ENCODE peak calls at places on chromosomes 11 and 22, in five cellular contexts. L is colonic mucosa, Z is fibroblast of the aortic adventitia, D is endodermal cell, Q is A549. I is an unnamed sample.

GRCh38 chr22:23180893-23181762 is 819 bp downstream of the BCR start:
- DNase-seq in D (peak), Q (peak), L (no peak), Z (no peak), I (no peak)

GRCh38 chr22:41908409-41909289 is 6.2 kb downstream of the SHISA8 start:
- DNase-seq in L (no peak), D (peak), Q (no peak), Z (no peak), I (no peak)

GRCh38 chr11:11296434-11296833 is 56.6 kb downstream of the CSNK2A3 start:
- DNase-seq in L (no peak), D (no peak), Q (no peak), Z (no peak), I (no peak)

GRCh38 chr11:33932721-33933120 is 40.8 kb upstream of the LMO2 start:
- DNase-seq in Q (no peak), D (peak), Z (no peak), L (no peak), I (no peak)

GRCh38 chr22:27133951-27134664 is 476.7 kb downstream of the MIAT start:
- DNase-seq in L (no peak), D (no peak), Z (peak), Q (peak), I (peak)

GRCh38 chr22:20128902-20129746 is 2.5 kb upstream of the ZDHHC8 start:
- DNase-seq in Z (peak), L (peak), D (peak), Q (peak), I (no peak)

GRCh38 chr11:43124272-43124920 is 187.4 kb upstream of the API5 start:
- DNase-seq in D (no peak), Q (no peak), Z (no peak), L (no peak), I (no peak)

GRCh38 chr11:1346669-1347390 is 37.4 kb upstream of the TOLLIP start:
- DNase-seq in Z (no peak), L (no peak), Q (no peak), D (no peak), I (no peak)

GRCh38 chr11:123690490-123690889 is 36.1 kb upstream of the SCN3B start:
- DNase-seq in Z (peak), D (no peak), L (no peak), Q (peak), I (peak)

GRCh38 chr11:2139118-2139490 is at the start of gene IGF2:
- DNase-seq in Z (no peak), D (peak), Q (no peak), L (no peak), I (no peak)

GRCh38 chr11:36411202-36411640 is 98.9 kb downstream of the TRAF6 start:
- DNase-seq in D (no peak), Q (no peak), Z (no peak), L (peak), I (no peak)

GRCh38 chr22:46012881-46013281 is 35.9 kb upstream of the WNT7B start:
- DNase-seq in Z (no peak), Q (no peak), L (no peak), D (no peak), I (no peak)

GRCh38 chr11:66958232-66958955 is at the start of gene PC:
- DNase-seq in D (peak), Z (peak), Q (peak), L (peak), I (peak)

GRCh38 chr11:134691474-134691873 is 279.4 kb upstream of the B3GAT1 start:
- DNase-seq in Z (no peak), L (no peak), D (no peak), Q (no peak), I (no peak)

GRCh38 chr22:31635638-31636306 is 26.2 kb downstream of the PISD start:
- DNase-seq in Q (no peak), Z (no peak), D (no peak), L (no peak), I (no peak)

GRCh38 chr11:133239530-133239929 is 292.8 kb downstream of the OPCML start:
- DNase-seq in L (no peak), Z (no peak), D (peak), Q (no peak), I (no peak)

GRCh38 chr11:134531331-134532135 is 119.5 kb upstream of the B3GAT1 start:
- DNase-seq in L (peak), Q (no peak), D (peak), Z (no peak), I (no peak)

GRCh38 chr11:97641988-97642387 is 1252.2 kb downstream of the JRKL start:
- DNase-seq in Z (no peak), Q (no peak), L (no peak), D (no peak), I (no peak)

GRCh38 chr11:2585566-2586090 is 114.2 kb downstream of the KCNQ1OT1 start:
- DNase-seq in Q (no peak), Z (no peak), D (no peak), L (no peak), I (no peak)

GRCh38 chr11:313304-313786 is 495 bp upstream of the IFITM1 start:
- DNase-seq in Z (no peak), Q (no peak), L (no peak), D (no peak), I (no peak)

GRCh38 chr11:91081440-91082088 is 858.7 kb upstream of the CHORDC1 start:
- DNase-seq in Z (peak), Q (peak), L (no peak), D (peak), I (no peak)

GRCh38 chr11:17014774-17015638 is 792 bp upstream of the PLEKHA7 start:
- DNase-seq in Q (peak), L (peak), Z (peak), D (peak), I (no peak)

GRCh38 chr11:74570266-74571061 is 21.9 kb upstream of the POLD3 start:
- DNase-seq in Q (peak), L (peak), Z (peak), D (peak), I (no peak)

DNA sequence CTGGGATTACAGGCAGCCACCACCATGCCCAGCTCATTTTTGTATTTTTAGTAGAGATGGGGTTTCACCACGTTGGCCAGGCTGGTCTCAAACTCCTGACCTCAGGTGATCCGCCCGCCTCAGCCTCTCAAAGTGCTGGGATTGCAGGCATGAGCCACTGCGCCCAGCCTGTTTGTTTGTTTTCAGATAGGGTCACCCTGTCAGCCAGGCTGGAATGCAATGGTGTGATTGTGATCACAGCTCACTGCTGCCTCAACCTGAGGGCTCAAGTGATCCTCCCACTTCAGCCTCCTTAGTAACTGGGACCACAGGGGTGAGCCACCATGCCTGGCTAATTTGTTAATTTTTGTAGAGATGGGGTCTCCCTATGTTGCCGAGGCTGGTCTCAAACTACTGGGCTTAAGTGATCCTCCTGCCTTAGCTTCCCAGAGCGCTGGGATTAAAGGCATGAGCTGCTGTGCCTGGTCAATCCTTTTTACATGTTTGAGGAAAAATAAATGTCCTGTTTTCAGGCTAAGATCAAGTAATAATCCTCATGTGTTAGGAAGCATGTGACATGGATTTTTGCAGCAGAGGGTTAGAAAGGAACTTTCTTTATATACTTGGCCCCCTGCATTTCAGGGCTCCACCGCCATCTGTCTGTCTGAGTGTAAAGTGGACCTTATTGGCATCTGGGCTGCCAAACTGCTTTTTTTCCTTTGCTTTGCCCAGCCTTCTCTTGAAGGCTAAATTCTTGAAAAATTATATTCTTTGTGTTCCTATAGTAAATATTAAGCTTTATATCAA is 4.8 kb upstream of the SLC3A2 start:
- DNase-seq in Q (no peak), Z (no peak), L (no peak), D (no peak), I (no peak)
- TF ChIP-seq CTCF in Q (no peak), Z (no peak), L (no peak), D (peak), I (no peak)

GRCh38 chr11:94511932-94512781 is at the start of gene C11orf97:
- DNase-seq in Q (no peak), Z (no peak), D (peak), L (peak), I (no peak)
- H3K4me3 ChIP-seq in Q (peak), Z (peak), D (peak), L (peak), I (peak)

GRCh38 chr22:43098356-43098755 is 9.2 kb upstream of the TTLL1 start:
- DNase-seq in Z (no peak), Q (no peak), D (no peak), L (no peak), I (no peak)
- TF ChIP-seq CTCF in Z (no peak), Q (no peak), D (no peak), L (no peak), I (no peak)

GRCh38 chr22:24965822-24966626 is 13.5 kb downstream of the KIAA1671 start:
- DNase-seq in Q (peak), D (no peak), Z (no peak), L (peak), I (no peak)
- H3K4me3 ChIP-seq in Q (no peak), D (no peak), Z (no peak), L (no peak), I (no peak)

DNA sequence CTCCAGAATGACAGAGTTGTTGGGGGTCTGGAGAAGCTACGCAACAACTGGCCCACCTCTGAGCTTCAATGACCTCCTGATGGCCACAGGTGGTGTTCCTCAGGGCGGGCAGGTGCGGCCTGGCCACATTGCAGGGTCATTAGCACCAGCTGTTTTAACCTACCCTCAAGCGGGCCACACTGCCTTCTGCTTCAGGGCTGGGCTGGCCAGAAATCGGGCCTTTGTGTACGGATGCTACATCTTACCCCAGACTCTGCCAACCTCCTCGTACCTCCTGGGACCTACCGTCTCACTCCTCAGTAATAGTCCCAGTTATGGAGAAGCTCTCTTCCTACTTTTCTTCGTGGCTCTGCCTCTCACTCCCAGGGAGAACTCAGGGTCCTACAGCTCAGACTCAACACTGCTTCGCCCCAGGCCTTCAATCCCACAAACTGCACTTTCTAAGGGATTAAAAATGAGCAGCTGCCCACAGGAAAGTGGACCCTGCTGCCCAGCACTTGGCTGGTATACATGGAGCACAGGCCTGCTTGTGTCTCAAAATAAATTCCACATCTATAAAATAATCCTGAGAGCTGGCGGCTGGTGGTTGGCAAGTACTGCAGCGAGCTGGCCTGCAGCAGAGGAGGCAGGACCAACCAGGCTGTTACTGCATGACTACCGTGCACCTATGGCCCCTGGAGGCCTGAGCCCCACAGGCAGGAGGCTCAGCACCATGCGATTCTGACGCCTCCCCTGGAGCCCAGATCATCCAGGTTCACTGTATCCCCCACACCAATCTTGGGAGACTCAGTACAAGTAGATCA is 159.7 kb upstream of the NCAM1 start:
- DNase-seq in Q (no peak), L (no peak), D (no peak), Z (no peak), I (no peak)
- TF ChIP-seq CTCF in Q (no peak), L (no peak), D (no peak), Z (no peak), I (no peak)

DNA sequence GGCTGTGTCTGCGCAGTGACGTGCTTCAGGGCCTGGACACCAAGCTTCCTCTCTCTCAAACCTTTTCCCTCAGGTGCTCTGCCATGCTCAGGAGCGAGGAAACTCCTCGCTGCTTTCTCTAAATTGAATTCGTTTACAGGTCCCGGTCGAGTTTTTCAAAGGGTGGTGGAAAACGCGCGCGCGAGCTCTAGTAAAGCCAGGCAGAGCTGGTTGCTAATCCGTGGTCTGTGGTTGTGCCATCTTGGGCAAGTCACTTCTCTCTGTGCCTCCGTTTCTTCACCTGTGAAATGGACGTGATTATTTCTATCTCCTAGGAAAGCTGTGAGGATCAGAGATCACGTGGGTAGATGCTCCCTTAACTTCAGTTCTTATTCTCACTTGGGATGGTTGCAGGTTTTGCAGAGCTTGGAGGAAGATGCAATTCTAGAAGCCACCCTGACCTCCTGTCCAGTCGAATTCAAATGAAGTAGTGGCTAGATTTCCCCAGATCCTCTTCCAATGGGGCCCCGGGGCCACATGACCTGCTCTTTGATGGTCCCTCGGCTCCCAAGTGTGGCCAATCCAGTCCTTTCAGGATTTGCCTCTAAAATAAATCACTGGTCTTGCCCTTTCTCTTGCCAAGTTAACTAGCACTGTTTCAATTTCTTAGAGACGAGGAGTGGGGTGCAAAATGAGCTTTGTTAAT is 10.5 kb upstream of the ALX4 start:
- DNase-seq in L (no peak), D (no peak), Z (no peak), Q (no peak), I (no peak)
- H3K4me3 ChIP-seq in L (no peak), D (peak), Z (no peak), Q (no peak), I (no peak)

GRCh38 chr11:71998649-71999310 is at the start of gene IL18BP:
- DNase-seq in L (no peak), Q (no peak), Z (no peak), D (no peak), I (no peak)

GRCh38 chr11:71999360-71999759 is 651 bp downstream of the IL18BP start:
- DNase-seq in L (no peak), D (no peak), Z (peak), Q (no peak), I (no peak)

GRCh38 chr11:72001255-72001654 is 2.5 kb downstream of the IL18BP start:
- DNase-seq in D (peak), L (no peak), Q (no peak), Z (no peak), I (no peak)

GRCh38 chr11:72000591-72000867 is 1.8 kb downstream of the IL18BP start:
- DNase-seq in L (no peak), Q (no peak), Z (no peak), D (no peak), I (no peak)

GRCh38 chr11:71999813-72000590 is 1.3 kb downstream of the IL18BP start:
- DNase-seq in L (no peak), D (no peak), Z (no peak), Q (no peak), I (no peak)
- TF ChIP-seq CTCF in L (no peak), D (no peak), Z (no peak), Q (no peak), I (no peak)

DNA sequence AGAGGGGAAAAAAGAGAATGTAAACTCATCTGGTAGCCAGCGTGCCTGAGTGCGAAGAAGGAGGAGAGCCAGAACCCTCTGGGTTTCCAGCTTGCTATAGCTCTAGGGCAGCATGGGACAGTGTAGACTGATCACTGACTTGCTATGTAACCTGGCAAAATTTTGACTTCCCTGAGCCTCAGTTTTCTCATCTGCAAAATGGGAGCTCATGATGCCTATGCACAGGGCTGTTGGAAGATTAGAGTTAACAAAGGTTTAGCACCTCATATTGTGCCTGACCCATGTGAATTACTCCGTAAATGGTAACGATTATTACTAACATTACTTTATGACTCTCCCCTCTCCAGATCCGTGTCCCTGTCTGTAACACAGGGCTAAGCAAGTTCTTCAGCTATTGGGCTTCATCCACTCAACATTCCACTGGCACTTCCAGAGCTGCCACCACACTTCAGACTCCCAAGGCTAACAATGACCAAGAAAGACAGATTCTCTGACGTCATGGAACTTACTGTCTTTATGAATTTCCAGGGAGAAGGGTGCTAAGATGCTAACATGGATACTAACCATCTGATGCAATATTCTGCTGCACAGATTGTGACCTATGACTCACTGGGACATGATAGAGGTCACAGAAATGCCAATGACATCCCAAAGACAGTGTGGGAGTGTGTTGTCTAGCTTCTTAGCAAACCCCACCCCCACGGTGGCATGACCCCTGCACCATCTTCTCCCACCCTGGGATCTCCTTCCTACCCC is 195.2 kb downstream of the TRIM29 start:
- DNase-seq in Z (peak), D (peak), Q (no peak), L (no peak), I (no peak)
- H3K4me3 ChIP-seq in Z (no peak), D (no peak), Q (no peak), L (no peak), I (no peak)

GRCh38 chr11:62217191-62217748 is 8.8 kb downstream of the SCGB2A1 start:
- DNase-seq in D (no peak), Z (peak), Q (peak), L (no peak), I (no peak)
- TF ChIP-seq CTCF in D (peak), Z (peak), Q (peak), L (peak), I (peak)

DNA sequence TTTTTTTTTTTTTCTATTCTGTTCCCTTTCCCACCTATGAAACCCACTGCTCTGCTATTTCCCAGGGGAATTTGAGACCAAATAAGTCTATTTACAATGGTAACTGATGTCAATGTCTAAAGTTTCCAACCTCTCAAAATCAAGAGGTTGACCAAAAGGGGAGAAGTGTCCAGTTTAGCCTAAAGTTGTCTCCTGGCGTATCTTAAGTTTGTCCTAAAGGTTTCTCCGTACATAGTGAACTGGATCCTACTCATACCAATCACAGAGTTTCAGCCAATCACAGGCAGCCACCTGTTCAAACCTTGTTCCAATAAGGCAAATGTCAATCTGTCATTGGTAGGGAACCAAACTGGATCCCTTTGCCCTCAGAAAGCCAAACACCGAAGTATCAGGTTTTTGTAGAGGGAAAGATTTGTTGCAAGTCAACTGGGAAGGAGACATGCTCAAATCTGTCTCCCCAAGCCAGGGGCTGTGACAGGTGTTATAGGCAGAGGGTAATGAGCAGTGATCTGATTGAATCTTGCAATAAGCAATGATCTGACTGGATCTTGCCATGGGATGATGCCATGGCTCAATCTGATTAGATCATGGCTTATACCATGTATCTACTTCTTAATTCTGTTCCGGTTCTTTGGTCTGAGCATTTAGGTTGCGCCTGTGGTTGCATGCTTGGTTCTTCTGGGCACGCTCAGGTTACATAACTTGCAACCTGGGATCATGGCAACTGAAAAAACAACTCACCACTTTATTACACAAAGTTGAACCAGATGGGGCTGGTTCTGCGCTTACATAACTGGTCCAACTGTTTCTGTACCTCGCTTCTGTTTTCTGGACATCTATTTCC is 1.1 kb upstream of the VPS37C start:
- DNase-seq in Z (peak), Q (peak), D (peak), L (no peak), I (no peak)
- H3K4me3 ChIP-seq in Z (peak), Q (peak), D (peak), L (peak), I (peak)